ENCODE peak calls at places on chromosomes 1 and 21, in five cellular contexts. Z is iris pigment epithelial cell, D is fibroblast of the aortic adventitia, B is brain microvascular endothelial cell, X is NCI-H1092. C is an unnamed sample.

GRCh38 chr1:30335389-30335996 is 387.9 kb downstream of the MATN1 start:
- DNase-seq in Z (no peak), D (no peak), X (no peak), B (no peak), C (no peak)

GRCh38 chr1:3534803-3535637 is 76.3 kb downstream of the MEGF6 start:
- DNase-seq in Z (no peak), B (no peak), D (no peak), X (no peak), C (no peak)

GRCh38 chr21:14688412-14688811 is 142.3 kb upstream of the SAMSN1 start:
- DNase-seq in B (no peak), D (no peak), Z (no peak), X (no peak), C (no peak)

GRCh38 chr1:147624011-147624410 is 46.3 kb downstream of the ACP6 start:
- DNase-seq in X (no peak), Z (no peak), D (no peak), B (no peak), C (no peak)

GRCh38 chr21:45995686-45996179 is 14.2 kb downstream of the COL6A1 start:
- DNase-seq in X (no peak), D (no peak), B (no peak), Z (no peak), C (no peak)

GRCh38 chr1:93751391-93752250 is 70.0 kb upstream of the BCAR3 start:
- DNase-seq in D (no peak), X (no peak), B (no peak), Z (no peak), C (peak)

GRCh38 chr1:41902125-41902524 is 16.6 kb downstream of the HIVEP3 start:
- DNase-seq in Z (peak), B (peak), D (peak), X (no peak), C (peak)

GRCh38 chr1:206850401-206850800 is 15.0 kb upstream of the IL20 start:
- DNase-seq in B (no peak), D (no peak), Z (no peak), X (no peak), C (no peak)

GRCh38 chr1:112358798-112359408 is 37.1 kb upstream of the CTTNBP2NL start:
- DNase-seq in D (peak), Z (peak), X (peak), B (peak), C (peak)